ENCODE peak calls at places on chromosome 14, in seven cellular contexts. M is A673; U is lower lobe of right lung; C is CD8-positive, alpha-beta T cell; Z is cerebellar nuclear complex; Q is stimulated activated CD8-positive, alpha-beta memory T cell treated with anti-CD3 and anti-CD28 coated beads, Interleukin-15, amount 100 ng/mL, for 24 hours; T is ELR. D is an unnamed sample.

GRCh38 chr14:102901633-102902032 is 20.8 kb upstream of the AMN start:
- DNase-seq in M (no peak), U (no peak), C (no peak), Z (no peak), Q (no peak), T (no peak), D (no peak)

GRCh38 chr14:75993567-75994041 is 8.0 kb downstream of the IFT43 start:
- DNase-seq in M (no peak), U (no peak), C (no peak), Z (no peak), Q (no peak), T (no peak), D (no peak)

GRCh38 chr14:85534435-85534834 is 4.5 kb downstream of the FLRT2 start:
- DNase-seq in M (peak), U (no peak), C (no peak), Z (no peak), Q (no peak), T (peak), D (no peak)

GRCh38 chr14:54366726-54367707 is 29.8 kb upstream of the CDKN3 start:
- DNase-seq in M (peak), U (no peak), C (peak), Z (no peak), Q (no peak), T (peak), D (no peak)

GRCh38 chr14:103905861-103906456 is 22.3 kb upstream of the TDRD9 start:
- DNase-seq in M (no peak), U (peak), C (no peak), Z (no peak), Q (no peak), T (peak), D (no peak)

GRCh38 chr14:97166497-97166896 is 369.3 kb downstream of the VRK1 start:
- DNase-seq in M (no peak), U (no peak), C (no peak), Z (no peak), Q (no peak), T (no peak), D (no peak)

GRCh38 chr14:30681752-30682355 is 59.7 kb downstream of the SCFD1 start:
- DNase-seq in M (peak), U (no peak), C (no peak), Z (no peak), Q (no peak), T (peak), D (no peak)

GRCh38 chr14:71855399-71856036 is 76.7 kb upstream of the RGS6 start:
- DNase-seq in M (peak), U (peak), C (peak), Z (no peak), Q (peak), T (peak), D (peak)

GRCh38 chr14:52299692-52300278 is 14.3 kb upstream of the PTGER2 start:
- DNase-seq in M (peak), U (no peak), C (no peak), Z (no peak), Q (no peak), T (peak), D (no peak)

GRCh38 chr14:100694579-100695422 is 31.9 kb upstream of the DLK1 start:
- DNase-seq in M (no peak), U (no peak), C (no peak), Z (no peak), Q (no peak), T (no peak), D (no peak)

GRCh38 chr14:58491593-58491992 is 64.1 kb downstream of the KIAA0586 start:
- DNase-seq in M (no peak), U (no peak), C (no peak), Z (no peak), Q (no peak), T (no peak), D (no peak)

GRCh38 chr14:26872930-26873470 is 275.2 kb upstream of the NOVA1 start:
- DNase-seq in M (no peak), U (no peak), C (no peak), Z (no peak), Q (no peak), T (no peak), D (no peak)

GRCh38 chr14:22427771-22428228 is 161.2 kb downstream of the DAD1 start:
- DNase-seq in M (peak), U (peak), C (no peak), Z (no peak), Q (no peak), T (peak), D (no peak)

GRCh38 chr14:51978566-51979398 is 10.6 kb upstream of the RTRAF start:
- DNase-seq in M (peak), U (peak), C (peak), Z (no peak), Q (peak), T (peak), D (peak)

GRCh38 chr14:41280745-41281144 is 325.9 kb upstream of the LRFN5 start:
- DNase-seq in M (peak), U (no peak), C (no peak), Z (no peak), Q (no peak), T (peak), D (no peak)

GRCh38 chr14:100523131-100523530 is 64.1 kb downstream of the BEGAIN start:
- DNase-seq in M (no peak), U (no peak), C (no peak), Z (no peak), Q (no peak), T (no peak), D (no peak)

GRCh38 chr14:24207104-24207543 is 1.6 kb downstream of the TSSK4 start:
- DNase-seq in M (no peak), U (no peak), C (no peak), Z (no peak), Q (no peak), T (no peak), D (no peak)

GRCh38 chr14:35961697-35962274 is 135.6 kb downstream of the BRMS1L start:
- DNase-seq in M (no peak), U (no peak), C (no peak), Z (no peak), Q (no peak), T (no peak), D (no peak)

GRCh38 chr14:39766397-39767000 is 334.3 kb upstream of the FBXO33 start:
- DNase-seq in M (no peak), U (no peak), C (no peak), Z (no peak), Q (no peak), T (no peak), D (no peak)

GRCh38 chr14:66603945-66604344 is 96.0 kb downstream of the GPHN start:
- DNase-seq in M (no peak), U (no peak), C (no peak), Z (no peak), Q (no peak), T (peak), D (no peak)

GRCh38 chr14:93430889-93431670 is at the start of gene UNC79:
- DNase-seq in M (peak), U (no peak), C (no peak), Z (peak), Q (no peak), T (no peak), D (no peak)

GRCh38 chr14:74595006-74595735 is 16.9 kb downstream of the LTBP2 start:
- DNase-seq in M (no peak), U (no peak), C (no peak), Z (no peak), Q (no peak), T (no peak), D (no peak)

GRCh38 chr14:68631691-68632590 is 160.9 kb downstream of the ZFP36L1 start:
- DNase-seq in M (no peak), U (no peak), C (no peak), Z (no peak), Q (no peak), T (no peak), D (no peak)

GRCh38 chr14:100106260-100106659 is 41.0 kb downstream of the EVL start:
- DNase-seq in M (no peak), U (peak), C (no peak), Z (no peak), Q (no peak), T (no peak), D (no peak)

GRCh38 chr14:99229654-99230215 is 42.3 kb downstream of the BCL11B start:
- DNase-seq in M (no peak), U (no peak), C (no peak), Z (no peak), Q (no peak), T (no peak), D (no peak)

GRCh38 chr14:69695664-69696527 is 71.0 kb upstream of the SRSF5 start:
- DNase-seq in M (no peak), U (no peak), C (no peak), Z (no peak), Q (no peak), T (no peak), D (no peak)

GRCh38 chr14:51652168-51653095 is 722 bp downstream of the FRMD6 start:
- DNase-seq in M (no peak), U (peak), C (no peak), Z (no peak), Q (peak), T (peak), D (no peak)

D was measured in CMK.